ENCODE peak calls at places on chromosomes 3 and 15, in six cellular contexts. U is DMS153, S is fibroblast of villous mesenchyme, T is cardiac fibroblast, C is NCI-H524 treated with DMSO at 0.1 percent for 48 hours, H is KBM-7. V is an unnamed sample.

GRCh38 chr3:71067977-71068376 is 515.6 kb downstream of the FOXP1 start:
- DNase-seq in U (no peak), S (no peak), T (no peak), C (no peak), H (no peak), V (no peak)

GRCh38 chr15:63456253-63456652 is 48.1 kb upstream of the USP3 start:
- DNase-seq in U (no peak), S (no peak), T (no peak), C (no peak), H (peak; percentile 38), V (no peak)

GRCh38 chr3:188166471-188166870 is 12.5 kb downstream of the LPP start:
- DNase-seq in U (no peak), S (no peak), T (no peak), C (no peak), H (no peak), V (no peak)

GRCh38 chr3:100396967-100397366 is 3.9 kb downstream of the TOMM70 start:
- DNase-seq in U (no peak), S (no peak), T (no peak), C (no peak), H (no peak), V (no peak)

GRCh38 chr15:85419200-85419599 is 38.8 kb downstream of the AKAP13 start:
- DNase-seq in U (no peak), S (no peak), T (peak; percentile 82), C (no peak), H (no peak), V (no peak)

GRCh38 chr15:83983634-83984458 is 251.7 kb upstream of the GOLGA6L4 start:
- DNase-seq in U (no peak), S (no peak), T (no peak), C (no peak), H (no peak), V (no peak)

GRCh38 chr3:195613468-195614069 is 29.8 kb upstream of the APOD start:
- DNase-seq in U (no peak), S (peak; percentile 51), T (peak; percentile 33), C (no peak), H (no peak), V (no peak)

GRCh38 chr15:84969257-84969656 is 12.4 kb upstream of the PDE8A start:
- DNase-seq in U (no peak), S (no peak), T (no peak), C (no peak), H (no peak), V (no peak)

GRCh38 chr15:98401029-98401428 is 247.3 kb upstream of the IGF1R start:
- DNase-seq in U (no peak), S (no peak), T (no peak), C (no peak), H (no peak), V (no peak)

GRCh38 chr3:69647710-69648109 is 91.6 kb upstream of the MITF start:
- DNase-seq in U (no peak), S (no peak), T (no peak), C (no peak), H (no peak), V (no peak)

GRCh38 chr3:66885326-66886000 is 112.6 kb upstream of the KBTBD8 start:
- DNase-seq in U (no peak), S (peak; percentile 24), T (peak; percentile 64), C (no peak), H (no peak), V (no peak)

GRCh38 chr15:74328331-74329056 is 39.0 kb downstream of the CYP11A1 start:
- DNase-seq in U (no peak), S (no peak), T (no peak), C (no peak), H (peak; percentile 70), V (no peak)

GRCh38 chr15:25790003-25790660 is 73.0 kb downstream of the ATP10A start:
- DNase-seq in U (no peak), S (peak; percentile 41), T (peak; percentile 94), C (no peak), H (peak; percentile 41), V (no peak)

GRCh38 chr3:39290255-39290654 is 10.4 kb upstream of the CX3CR1 start:
- DNase-seq in U (no peak), S (no peak), T (no peak), C (no peak), H (no peak), V (no peak)

GRCh38 chr15:58374147-58374546 is 57.6 kb upstream of the LIPC start:
- DNase-seq in U (no peak), S (no peak), T (no peak), C (no peak), H (no peak), V (no peak)

V was measured in mesothelial cell of epicardium.